ENCODE peak calls at places on chromosomes 5 and 9, in four cellular contexts. L, T, E and X are unnamed samples.

GRCh38 chr5:143106175-143106574 is 297.3 kb downstream of the NR3C1 start:
- DNase-seq in L (no peak), T (peak), E (no peak), X (no peak)

GRCh38 chr5:90390933-90391332 is 18.6 kb downstream of the CETN3 start:
- DNase-seq in L (no peak), T (no peak), E (no peak), X (no peak)

GRCh38 chr9:125514468-125514867 is 192.5 kb downstream of the MAPKAP1 start:
- DNase-seq in L (no peak), T (no peak), E (no peak), X (no peak)

GRCh38 chr9:136645903-136646754 is 16.6 kb upstream of the EGFL7 start:
- DNase-seq in L (no peak), T (peak), E (no peak), X (no peak)

GRCh38 chr9:14180077-14180941 is 133.6 kb downstream of the NFIB start:
- DNase-seq in L (no peak), T (peak), E (no peak), X (no peak)

GRCh38 chr9:137164370-137165249 is 5.2 kb downstream of the LRRC26 start:
- DNase-seq in L (no peak), T (no peak), E (no peak), X (no peak)

GRCh38 chr5:143837306-143837848 is 25.4 kb downstream of the HMHB1 start:
- DNase-seq in L (no peak), T (no peak), E (no peak), X (no peak)

GRCh38 chr5:74275204-74275992 is 365.1 kb downstream of the ENC1 start:
- DNase-seq in L (no peak), T (peak), E (no peak), X (no peak)

GRCh38 chr5:135356522-135357318 is 42.3 kb downstream of the MACROH2A1 start:
- DNase-seq in L (no peak), T (peak), E (no peak), X (no peak)

GRCh38 chr5:174610968-174611367 is 113.4 kb upstream of the MSX2 start:
- DNase-seq in L (no peak), T (peak), E (no peak), X (no peak)

GRCh38 chr9:8412327-8412726 is 612.7 kb upstream of the DMAC1 start:
- DNase-seq in L (no peak), T (no peak), E (no peak), X (no peak)

GRCh38 chr5:156675402-156675801 is 174.7 kb upstream of the PPP1R2B start:
- DNase-seq in L (no peak), T (no peak), E (no peak), X (no peak)

GRCh38 chr5:134506054-134507039 is 19.1 kb upstream of the JADE2 start:
- DNase-seq in L (no peak), T (peak), E (no peak), X (no peak)

GRCh38 chr9:136093995-136094881 is 851 bp downstream of the NACC2 start:
- DNase-seq in L (peak), T (peak), E (peak), X (no peak)

GRCh38 chr9:125425901-125426515 is 164.4 kb downstream of the GAPVD1 start:
- DNase-seq in L (no peak), T (no peak), E (no peak), X (no peak)

GRCh38 chr5:9239626-9240025 is 306.2 kb downstream of the SEMA5A start:
- DNase-seq in L (no peak), T (no peak), E (no peak), X (no peak)

GRCh38 chr5:62538017-62538942 is 40.3 kb upstream of the LRRC70 start:
- DNase-seq in L (no peak), T (no peak), E (no peak), X (no peak)

GRCh38 chr5:95725937-95726810 is 5.0 kb upstream of the RHOBTB3 start:
- DNase-seq in L (no peak), T (no peak), E (no peak), X (no peak)

GRCh38 chr5:169804861-169805260 is 167.8 kb downstream of the DOCK2 start:
- DNase-seq in L (no peak), T (no peak), E (no peak), X (no peak)

GRCh38 chr5:91283899-91284298 is 99.2 kb downstream of the ARRDC3 start:
- DNase-seq in L (no peak), T (no peak), E (no peak), X (no peak)

GRCh38 chr5:66408561-66408960 is 187.6 kb upstream of the MAST4 start:
- DNase-seq in L (no peak), T (no peak), E (no peak), X (no peak)

GRCh38 chr5:56677693-56678092 is 137.7 kb upstream of the MAP3K1 start:
- DNase-seq in L (no peak), T (no peak), E (no peak), X (no peak)

GRCh38 chr5:60257852-60258251 is 364.3 kb upstream of the PDE4D start:
- DNase-seq in L (no peak), T (no peak), E (no peak), X (no peak)

GRCh38 chr5:137218471-137218870 is 280.7 kb downstream of the SPOCK1 start:
- DNase-seq in L (no peak), T (no peak), E (no peak), X (no peak)

GRCh38 chr5:90473321-90474234 is 993 bp downstream of the MBLAC2 start:
- DNase-seq in L (peak), T (peak), E (no peak), X (no peak)

GRCh38 chr9:106846307-106846706 is 16.7 kb upstream of the ZNF462 start:
- DNase-seq in L (no peak), T (no peak), E (no peak), X (no peak)

GRCh38 chr5:59337240-59337639 is 556.3 kb downstream of the PDE4D start:
- DNase-seq in L (no peak), T (no peak), E (no peak), X (no peak)

GRCh38 chr9:22537721-22538120 is 91.1 kb downstream of the DMRTA1 start:
- DNase-seq in L (no peak), T (no peak), E (no peak), X (no peak)